ENCODE peak calls at places on chromosomes 4 and X, in four cellular contexts. S is heart right ventricle; A is stimulated activated CD4-positive, alpha-beta T cell treated with anti-CD3 and anti-CD28 coated beads, Interleukin-12 subunit alpha, Interleukin-12 subunit beta, amount 100 ng/mL, for 24 hours; W is sciatic nerve. Y is an unnamed sample.

GRCh38 chr4:2007804-2008670 is 737 bp downstream of the NELFA start:
- DNase-seq in S (no peak), A (no peak), W (peak), Y (no peak)

GRCh38 chr4:126137782-126138170 is 823.0 kb downstream of the FAT4 start:
- DNase-seq in S (no peak), A (no peak), W (no peak), Y (no peak)

GRCh38 chr4:73653695-73654106 is 33.5 kb upstream of the RASSF6 start:
- DNase-seq in S (no peak), A (no peak), W (no peak), Y (peak)

GRCh38 chrX:129876734-129877395 is 29.1 kb upstream of the UTP14A start:
- DNase-seq in S (no peak), A (no peak), W (no peak), Y (no peak)

GRCh38 chrX:37455381-37455780 is 106.2 kb downstream of the PRRG1 start:
- DNase-seq in S (no peak), A (no peak), W (no peak), Y (no peak)

GRCh38 chr4:150944660-150945059 is 70.4 kb downstream of the LRBA start:
- DNase-seq in S (no peak), A (no peak), W (no peak), Y (no peak)

GRCh38 chr4:127162741-127163140 is 470.0 kb upstream of the INTU start:
- DNase-seq in S (no peak), A (no peak), W (no peak), Y (no peak)

GRCh38 chr4:109207060-109207459 is 95.4 kb downstream of the COL25A1 start:
- DNase-seq in S (no peak), A (no peak), W (no peak), Y (no peak)

GRCh38 chrX:46485897-46486296 is 59.3 kb downstream of the ZNF674 start:
- DNase-seq in S (no peak), A (no peak), W (no peak), Y (no peak)

GRCh38 chr4:97395980-97396562 is 747.2 kb downstream of the STPG2 start:
- DNase-seq in S (no peak), A (no peak), W (no peak), Y (no peak)